ENCODE peak calls at places on chromosomes 2 and 18, in seven cellular contexts. U, C, Q, M, I, O and R are unnamed samples.

GRCh38 chr2:46521215-46521683 is 41.9 kb downstream of the TMEM247 start:
- DNase-seq in U (no peak), C (peak; percentile 72), Q (peak; percentile 81), M (no peak), I (no peak), O (peak; percentile 57), R (peak; percentile 50)

GRCh38 chr2:200453853-200454524 is 55.9 kb downstream of the KCTD18 start:
- DNase-seq in U (no peak), C (no peak), Q (no peak), M (no peak), I (no peak), O (no peak), R (no peak)

GRCh38 chr18:12701161-12701560 is 1.4 kb downstream of the CEP76 start:
- DNase-seq in U (no peak), C (no peak), Q (no peak), M (no peak), I (no peak), O (no peak), R (no peak)

GRCh38 chr2:237868631-237869356 is 9.4 kb downstream of the RAMP1 start:
- DNase-seq in U (no peak), C (no peak), Q (no peak), M (no peak), I (no peak), O (no peak), R (no peak)

GRCh38 chr2:234566622-234567021 is 69.7 kb upstream of the ARL4C start:
- DNase-seq in U (no peak), C (no peak), Q (no peak), M (no peak), I (no peak), O (no peak), R (no peak)

GRCh38 chr2:165471349-165471975 is 2.0 kb downstream of the CSRNP3 start:
- DNase-seq in U (peak; percentile 15), C (no peak), Q (no peak), M (no peak), I (no peak), O (no peak), R (no peak)

GRCh38 chr2:28406276-28407096 is 13.8 kb downstream of the FOSL2 start:
- DNase-seq in U (no peak), C (peak; percentile 77), Q (no peak), M (no peak), I (no peak), O (peak; percentile 62), R (peak; percentile 70)

GRCh38 chr18:74139888-74140287 is 7.7 kb downstream of the FBXO15 start:
- DNase-seq in U (no peak), C (no peak), Q (no peak), M (peak; percentile 34), I (no peak), O (no peak), R (no peak)

GRCh38 chr2:26473796-26474195 is 4.1 kb downstream of the OTOF start:
- DNase-seq in U (no peak), C (no peak), Q (no peak), M (no peak), I (no peak), O (no peak), R (no peak)

GRCh38 chr2:152407806-152408205 is 72.8 kb downstream of the FMNL2 start:
- DNase-seq in U (no peak), C (no peak), Q (no peak), M (no peak), I (no peak), O (no peak), R (no peak)

GRCh38 chr18:61582205-61582710 is 249.0 kb downstream of the CDH20 start:
- DNase-seq in U (no peak), C (no peak), Q (no peak), M (no peak), I (no peak), O (no peak), R (no peak)

GRCh38 chr2:202135111-202135874 is 62.2 kb downstream of the KIAA2012 start:
- DNase-seq in U (no peak), C (peak; percentile 39), Q (peak; percentile 93), M (no peak), I (no peak), O (peak; percentile 75), R (peak; percentile 72)

GRCh38 chr18:2495381-2495780 is 75.9 kb downstream of the METTL4 start:
- DNase-seq in U (no peak), C (no peak), Q (no peak), M (no peak), I (no peak), O (no peak), R (no peak)

GRCh38 chr2:162926907-162927306 is 88.3 kb upstream of the KCNH7 start:
- DNase-seq in U (no peak), C (no peak), Q (no peak), M (no peak), I (no peak), O (no peak), R (no peak)

DNA sequence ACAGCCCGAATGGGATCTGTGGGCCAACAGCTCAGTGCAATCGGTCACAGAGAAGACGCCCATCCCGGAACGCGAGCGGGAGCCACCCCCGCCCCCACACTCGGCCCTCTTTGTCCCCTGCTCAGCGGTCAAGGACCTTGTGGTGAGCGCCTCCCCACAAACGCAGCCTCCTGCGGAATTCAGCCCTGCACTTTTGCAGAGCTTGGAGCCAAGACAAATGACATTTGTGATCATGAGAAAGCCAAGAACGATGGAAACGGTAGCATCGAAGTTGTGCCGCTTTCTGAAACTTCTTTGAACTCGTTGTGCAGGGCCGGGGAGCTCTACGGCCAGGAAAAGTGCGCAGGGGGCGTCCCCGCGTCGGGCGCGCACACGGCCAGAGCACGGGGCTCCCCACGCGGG is 6.7 kb upstream of the SALL3 start:
- DNase-seq in U (no peak), C (no peak), Q (no peak), M (no peak), I (no peak), O (no peak), R (no peak)
- H3K27me3 ChIP-seq in U (peaks cover 95% of the 10 kb centered on the region), C (peaks cover 45% of the 10 kb centered on the region), Q (peaks cover 3% of the 10 kb centered on the region), M (peaks cover 51% of the 10 kb centered on the region), I (peaks cover 74% of the 10 kb centered on the region), O (peaks cover 73% of the 10 kb centered on the region), R (peaks cover 27% of the 10 kb centered on the region)

GRCh38 chr2:227404575-227404974 is 16.8 kb upstream of the SCYGR1 start:
- DNase-seq in U (no peak), C (no peak), Q (no peak), M (no peak), I (no peak), O (no peak), R (no peak)

GRCh38 chr2:227407601-227408089 is 19.9 kb upstream of the SCYGR1 start:
- DNase-seq in U (no peak), C (peak; percentile 83), Q (peak; percentile 40), M (no peak), I (no peak), O (peak; percentile 31), R (peak; percentile 43)

GRCh38 chr2:227410191-227410590 is 22.4 kb upstream of the SCYGR1 start:
- DNase-seq in U (no peak), C (no peak), Q (no peak), M (no peak), I (no peak), O (no peak), R (no peak)

GRCh38 chr2:227402959-227403358 is 15.2 kb upstream of the SCYGR1 start:
- DNase-seq in U (no peak), C (no peak), Q (no peak), M (no peak), I (no peak), O (no peak), R (no peak)

DNA sequence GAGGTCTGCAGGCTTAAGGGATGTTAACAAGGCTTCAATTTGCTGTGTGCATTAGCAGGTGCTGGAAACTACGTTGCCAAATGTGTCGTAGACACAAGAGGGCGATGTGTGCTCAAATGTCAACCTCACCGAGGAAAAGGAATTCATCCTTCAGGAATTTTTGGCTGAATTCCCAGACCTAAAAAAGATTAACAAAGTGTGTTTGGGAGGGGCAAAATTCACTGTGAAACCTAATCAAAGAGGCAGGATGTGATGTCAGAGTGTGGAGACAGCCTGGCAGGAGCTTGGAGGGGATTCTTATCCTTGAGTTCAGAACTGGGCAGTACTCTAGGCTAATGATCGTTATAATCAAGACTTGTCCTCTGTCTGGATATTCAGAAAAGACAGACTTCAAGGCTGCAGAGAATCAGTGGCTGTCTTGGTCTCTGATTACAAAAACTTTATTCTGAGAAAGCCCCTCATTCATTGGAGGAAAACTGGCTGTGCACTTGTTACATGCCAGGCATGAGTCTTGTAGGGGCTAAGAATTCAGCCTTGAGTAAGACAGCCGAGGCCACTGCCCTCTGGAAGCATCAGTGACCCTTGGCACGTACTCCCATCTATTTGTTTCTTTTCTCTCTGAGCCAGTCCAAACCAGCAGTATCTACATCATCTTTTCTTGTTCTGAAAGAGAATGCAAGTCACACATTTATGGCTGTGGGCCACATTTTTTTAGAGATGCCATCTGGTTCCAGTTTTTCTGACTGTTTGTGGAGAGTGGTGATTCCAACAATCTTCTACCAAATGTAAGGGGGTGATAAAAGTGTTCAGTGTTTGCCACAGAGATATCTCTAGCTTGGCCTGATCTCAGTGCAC is 18.7 kb upstream of the SCYGR1 start:
- DNase-seq in U (peak; percentile 77), C (peak; percentile 60), Q (peak; percentile 50), M (peak; percentile 42), I (peak; percentile 53), O (peak; percentile 73), R (peak; percentile 73)
- TF ChIP-seq EP300 in U (peak; percentile 58), C (peak; percentile 3), Q (peak; percentile 70), M (no peak), I (no peak), O (no peak), R (no peak)

GRCh38 chr2:75278314-75278713 is 79.0 kb upstream of the TACR1 start:
- DNase-seq in U (no peak), C (no peak), Q (no peak), M (no peak), I (no peak), O (no peak), R (no peak)
- H3K27me3 ChIP-seq in U (no peaks in the 10 kb centered on the region), C (no peaks in the 10 kb centered on the region), Q (no peaks in the 10 kb centered on the region), M (no peaks in the 10 kb centered on the region), I (no peaks in the 10 kb centered on the region), O (no peaks in the 10 kb centered on the region), R (no peaks in the 10 kb centered on the region)

DNA sequence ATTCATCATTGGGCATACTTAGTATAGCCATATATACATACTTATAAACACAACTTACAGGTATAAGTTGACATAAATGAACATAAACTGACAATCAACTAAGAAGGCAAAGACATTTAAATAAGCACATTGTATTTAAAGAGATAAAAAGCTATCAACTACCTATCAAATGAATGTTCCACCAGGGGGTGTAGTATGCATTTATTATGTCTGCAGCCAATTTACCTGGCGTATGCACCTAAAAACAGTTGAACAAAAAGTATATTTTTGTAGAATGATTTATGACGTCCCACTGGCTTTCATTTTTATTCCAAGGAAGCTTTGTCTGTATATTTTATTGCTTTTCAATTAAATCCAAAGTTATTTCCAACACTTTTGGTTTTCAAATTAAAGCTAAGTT is 323.5 kb downstream of the AFF3 start:
- DNase-seq in U (peak; percentile 30), C (no peak), Q (no peak), M (no peak), I (no peak), O (no peak), R (no peak)
- TF ChIP-seq EP300 in U (no peak), C (no peak), Q (no peak), M (no peak), I (no peak), O (no peak), R (no peak)